ENCODE peak calls at places on chromosomes 2 and 18, in ten cellular contexts. X is HT1080; U is ecto neural progenitor cell; K is stimulated activated CD4-positive, alpha-beta T cell treated with anti-CD3 and anti-CD28 coated beads, Interleukin-2, amount 100 ng/mL, for 4 hours; T is Calu3; N is cardiac muscle cell; H is heart right ventricle; L is BE2C; E is NCI-H1436; P is NCI-H226. W is an unnamed sample.

GRCh38 chr2:207935991-207936370 is 89.3 kb downstream of the PLEKHM3 start:
- DNase-seq in H (no peak), X (no peak), E (no peak), L (no peak), T (no peak), P (no peak), K (no peak), N (no peak), U (no peak), W (no peak)

GRCh38 chr2:121210691-121211090 is 74.3 kb downstream of the TFCP2L1 start:
- DNase-seq in H (no peak), T (peak; percentile 82), N (no peak), X (peak; percentile 17), L (no peak), U (no peak), E (no peak), K (no peak), P (peak; percentile 16), W (no peak)

GRCh38 chr2:83364264-83364663 is 1094.8 kb downstream of the SUCLG1 start:
- DNase-seq in U (no peak), T (no peak), L (no peak), E (no peak), K (no peak), N (peak; percentile 27), P (no peak), X (no peak), H (no peak), W (no peak)

GRCh38 chr2:74552914-74553811 is 579 bp downstream of the LOXL3 start:
- DNase-seq in U (peak; percentile 76), K (no peak), T (no peak), N (peak; percentile 25), X (peak; percentile 62), H (no peak), E (no peak), P (no peak), L (peak; percentile 42), W (no peak)

GRCh38 chr2:170813611-170814550 is 2.8 kb upstream of the GAD1 start:
- DNase-seq in N (peak; percentile 69), K (no peak), U (peak; percentile 86), P (peak; percentile 22), T (peak; percentile 46), E (no peak), H (no peak), L (no peak), X (peak; percentile 45), W (no peak)

GRCh38 chr2:57720728-57721627 is 325.6 kb upstream of the VRK2 start:
- DNase-seq in L (peak; percentile 22), P (peak; percentile 72), U (peak; percentile 72), T (peak; percentile 59), E (no peak), H (peak; percentile 5), K (no peak), X (peak; percentile 75), N (peak; percentile 69), W (peak; percentile 47)

GRCh38 chr2:165425556-165425955 is 43.9 kb upstream of the CSRNP3 start:
- DNase-seq in X (no peak), K (no peak), E (no peak), T (no peak), N (no peak), H (no peak), P (peak; percentile 19), L (no peak), U (no peak), W (no peak)

GRCh38 chr2:205494856-205495255 is 187.4 kb upstream of the NRP2 start:
- DNase-seq in X (no peak), E (no peak), H (no peak), L (no peak), T (no peak), K (no peak), U (no peak), P (no peak), N (no peak), W (no peak)

GRCh38 chr2:71544919-71545571 is 91.7 kb downstream of the DYSF start:
- DNase-seq in N (peak; percentile 37), K (no peak), X (no peak), P (no peak), E (no peak), H (peak; percentile 53), T (no peak), U (no peak), L (no peak), W (no peak)

GRCh38 chr2:12300927-12301326 is 415.8 kb upstream of the TRIB2 start:
- DNase-seq in P (no peak), N (no peak), U (no peak), H (no peak), L (no peak), X (no peak), T (no peak), E (no peak), K (no peak), W (no peak)

GRCh38 chr18:59927246-59927825 is 27.5 kb downstream of the PMAIP1 start:
- DNase-seq in T (peak; percentile 39), L (no peak), E (no peak), H (no peak), K (no peak), N (peak; percentile 52), U (no peak), P (peak; percentile 72), X (no peak), W (peak; percentile 84)

GRCh38 chr2:234494361-234495075 is 2.4 kb downstream of the ARL4C start:
- DNase-seq in E (peak; percentile 43), H (no peak), P (no peak), X (peak; percentile 62), N (peak; percentile 49), L (no peak), U (no peak), K (no peak), T (no peak), W (no peak)

GRCh38 chr2:238525990-238526389 is 99.3 kb downstream of the ASB1 start:
- DNase-seq in N (no peak), L (no peak), K (no peak), T (no peak), H (no peak), U (no peak), P (no peak), E (no peak), X (no peak), W (no peak)

GRCh38 chr2:22691666-22692065 is 693.3 kb upstream of the KLHL29 start:
- DNase-seq in P (no peak), N (no peak), X (no peak), H (no peak), T (no peak), E (no peak), K (no peak), L (no peak), U (no peak), W (no peak)

GRCh38 chr2:120879401-120880295 is 144.0 kb downstream of the GLI2 start:
- DNase-seq in P (no peak), T (no peak), K (no peak), X (no peak), E (no peak), H (no peak), U (no peak), L (no peak), N (no peak), W (no peak)

GRCh38 chr2:64950226-64951160 is 38.7 kb upstream of the SLC1A4 start:
- DNase-seq in X (no peak), P (no peak), L (no peak), H (no peak), N (no peak), E (no peak), T (no peak), U (no peak), K (no peak), W (no peak)

GRCh38 chr18:76453057-76453561 is 41.9 kb downstream of the ZNF516 start:
- DNase-seq in N (no peak), X (no peak), T (no peak), L (no peak), K (no peak), E (no peak), P (no peak), U (peak; percentile 32), H (no peak), W (no peak)

GRCh38 chr2:166184789-166185188 is 57.0 kb upstream of the SCN1A start:
- DNase-seq in L (no peak), E (no peak), T (no peak), K (no peak), N (no peak), U (no peak), H (no peak), P (no peak), X (no peak), W (no peak)

GRCh38 chr18:13909541-13909940 is 5.8 kb downstream of the MC2R start:
- DNase-seq in X (no peak), U (no peak), L (no peak), H (no peak), N (no peak), K (no peak), P (no peak), E (no peak), T (no peak), W (no peak)

GRCh38 chr2:102100371-102101096 is 42.0 kb upstream of the IL1R1 start:
- DNase-seq in K (no peak), E (no peak), X (no peak), L (no peak), N (peak; percentile 65), U (no peak), H (no peak), P (peak; percentile 91), T (no peak), W (no peak)

GRCh38 chr2:101518470-101519172 is 43.7 kb upstream of the RFX8 start:
- DNase-seq in P (peak; percentile 50), K (no peak), E (no peak), U (peak; percentile 54), X (peak; percentile 68), H (peak; percentile 66), N (peak; percentile 67), L (peak; percentile 7), T (peak; percentile 69), W (no peak)

GRCh38 chr2:41910126-41910525 is 137.7 kb upstream of the PKDCC start:
- DNase-seq in E (no peak), P (peak; percentile 86), N (no peak), X (peak; percentile 47), T (peak; percentile 39), U (no peak), L (no peak), H (no peak), K (no peak), W (no peak)

GRCh38 chr2:129070663-129071062 is 752.0 kb upstream of the HS6ST1 start:
- DNase-seq in K (no peak), H (no peak), P (no peak), X (no peak), N (no peak), T (no peak), U (no peak), E (no peak), L (peak; percentile 12), W (no peak)

GRCh38 chr2:23414876-23415275 is 29.9 kb downstream of the KLHL29 start:
- DNase-seq in X (peak; percentile 45), K (no peak), H (no peak), E (no peak), U (no peak), P (no peak), N (no peak), L (peak; percentile 53), T (no peak), W (no peak)

GRCh38 chr2:235745597-235745996 is 251.8 kb downstream of the AGAP1 start:
- DNase-seq in T (no peak), L (no peak), X (no peak), U (no peak), K (no peak), N (no peak), P (no peak), H (no peak), E (no peak), W (no peak)

GRCh38 chr2:19873014-19873413 is 28.8 kb downstream of the TTC32 start:
- DNase-seq in X (peak; percentile 12), P (no peak), L (no peak), H (no peak), T (no peak), K (no peak), N (no peak), E (no peak), U (peak; percentile 11), W (no peak)

GRCh38 chr2:120745420-120746178 is 9.9 kb downstream of the GLI2 start:
- DNase-seq in E (no peak), X (no peak), L (no peak), K (no peak), P (no peak), U (peak; percentile 33), H (peak; percentile 1), N (no peak), T (no peak), W (no peak)

W was measured in stimulated activated naive B cell treated with anti-CD40 and anti-IgM and Interleukin-4, amounts not matched to agents 10 μg/mL and 1 μg/mL and 100 μg/mL, for 72 hours.